ENCODE peak calls at places on chromosomes 13 and 19, in six cellular contexts. One of them, this sample, is unnamed.

GRCh38 chr19:55383789-55384575 is at the start of gene TMEM238:
- DNase-seq in AG10803: peak
- DNase-seq in fibroblast of lung: peak
- DNase-seq in Peyer's patch: peak
- DNase-seq in ovary: peak
- DNase-seq in epithelial cell of esophagus: peak
- DNase-seq in this sample: peak

GRCh38 chr13:48749699-48750473 is 96.2 kb downstream of the CYSLTR2 start:
- DNase-seq in fibroblast of lung: peak
- DNase-seq in ovary: peak
- DNase-seq in epithelial cell of esophagus: peak
- DNase-seq in AG10803: peak
- DNase-seq in Peyer's patch: peak
- DNase-seq in this sample: peak

GRCh38 chr13:101556676-101557121 is 104.2 kb downstream of the ITGBL1 start:
- DNase-seq in Peyer's patch: no peak
- DNase-seq in fibroblast of lung: peak
- DNase-seq in ovary: no peak
- DNase-seq in epithelial cell of esophagus: no peak
- DNase-seq in AG10803: peak
- DNase-seq in this sample: no peak

GRCh38 chr13:65638572-65639168 is 1591.5 kb downstream of the PCDH9 start:
- DNase-seq in epithelial cell of esophagus: peak
- DNase-seq in AG10803: peak
- DNase-seq in fibroblast of lung: peak
- DNase-seq in Peyer's patch: no peak
- DNase-seq in ovary: no peak
- DNase-seq in this sample: no peak

GRCh38 chr13:46484561-46484960 is 68.4 kb upstream of the LRCH1 start:
- DNase-seq in epithelial cell of esophagus: no peak
- DNase-seq in AG10803: no peak
- DNase-seq in Peyer's patch: no peak
- DNase-seq in fibroblast of lung: peak
- DNase-seq in ovary: no peak
- DNase-seq in this sample: no peak

GRCh38 chr13:96898212-96898611 is 96.1 kb downstream of the OXGR1 start:
- DNase-seq in epithelial cell of esophagus: peak
- DNase-seq in AG10803: peak
- DNase-seq in ovary: no peak
- DNase-seq in fibroblast of lung: no peak
- DNase-seq in Peyer's patch: no peak
- DNase-seq in this sample: no peak

GRCh38 chr13:38308736-38309135 is 40.9 kb upstream of the UFM1 start:
- DNase-seq in fibroblast of lung: peak
- DNase-seq in Peyer's patch: no peak
- DNase-seq in epithelial cell of esophagus: peak
- DNase-seq in AG10803: peak
- DNase-seq in ovary: no peak
- DNase-seq in this sample: no peak

GRCh38 chr19:39236527-39236926 is 8.3 kb downstream of the IFNL3 start:
- DNase-seq in fibroblast of lung: no peak
- DNase-seq in epithelial cell of esophagus: no peak
- DNase-seq in Peyer's patch: peak
- DNase-seq in AG10803: no peak
- DNase-seq in ovary: no peak
- DNase-seq in this sample: peak

GRCh38 chr13:51764184-51765141 is 39.5 kb downstream of the DHRS12 start:
- DNase-seq in Peyer's patch: peak
- DNase-seq in epithelial cell of esophagus: no peak
- DNase-seq in ovary: no peak
- DNase-seq in fibroblast of lung: peak
- DNase-seq in AG10803: peak
- DNase-seq in this sample: peak

GRCh38 chr13:73303858-73304257 is 245.1 kb downstream of the KLF5 start:
- DNase-seq in fibroblast of lung: no peak
- DNase-seq in Peyer's patch: no peak
- DNase-seq in epithelial cell of esophagus: peak
- DNase-seq in ovary: no peak
- DNase-seq in AG10803: peak
- DNase-seq in this sample: no peak

GRCh38 chr13:30113531-30113930 is 193.8 kb downstream of the KATNAL1 start:
- DNase-seq in AG10803: no peak
- DNase-seq in epithelial cell of esophagus: no peak
- DNase-seq in ovary: no peak
- DNase-seq in fibroblast of lung: no peak
- DNase-seq in Peyer's patch: no peak
- DNase-seq in this sample: no peak

GRCh38 chr19:58117841-58118575 is 20.0 kb upstream of the ZSCAN18 start:
- DNase-seq in ovary: peak
- DNase-seq in fibroblast of lung: peak
- DNase-seq in Peyer's patch: no peak
- DNase-seq in AG10803: no peak
- DNase-seq in epithelial cell of esophagus: no peak
- DNase-seq in this sample: no peak

GRCh38 chr19:33547676-33548075 is 26.1 kb upstream of the PEPD start:
- DNase-seq in ovary: no peak
- DNase-seq in Peyer's patch: no peak
- DNase-seq in AG10803: no peak
- DNase-seq in fibroblast of lung: no peak
- DNase-seq in epithelial cell of esophagus: no peak
- DNase-seq in this sample: no peak

GRCh38 chr19:49912965-49913685 is 15.9 kb upstream of the ATF5 start:
- DNase-seq in AG10803: no peak
- DNase-seq in epithelial cell of esophagus: no peak
- DNase-seq in ovary: peak
- DNase-seq in fibroblast of lung: no peak
- DNase-seq in Peyer's patch: no peak
- DNase-seq in this sample: no peak

GRCh38 chr19:34154401-34154800 is 17.9 kb upstream of the LSM14A start:
- DNase-seq in epithelial cell of esophagus: no peak
- DNase-seq in AG10803: no peak
- DNase-seq in fibroblast of lung: no peak
- DNase-seq in Peyer's patch: no peak
- DNase-seq in ovary: no peak
- DNase-seq in this sample: no peak

GRCh38 chr19:7101498-7102253 is 32.2 kb downstream of the ZNF557 start:
- DNase-seq in AG10803: no peak
- DNase-seq in epithelial cell of esophagus: no peak
- DNase-seq in Peyer's patch: no peak
- DNase-seq in ovary: no peak
- DNase-seq in fibroblast of lung: no peak
- DNase-seq in this sample: no peak

GRCh38 chr13:71274923-71275593 is 591.9 kb downstream of the DACH1 start:
- DNase-seq in AG10803: no peak
- DNase-seq in ovary: no peak
- DNase-seq in Peyer's patch: no peak
- DNase-seq in fibroblast of lung: no peak
- DNase-seq in epithelial cell of esophagus: no peak
- DNase-seq in this sample: no peak

GRCh38 chr19:4594199-4594598 is 34.7 kb upstream of the SEMA6B start:
- DNase-seq in epithelial cell of esophagus: no peak
- DNase-seq in AG10803: no peak
- DNase-seq in ovary: no peak
- DNase-seq in Peyer's patch: no peak
- DNase-seq in fibroblast of lung: no peak
- DNase-seq in this sample: no peak

GRCh38 chr13:46010148-46010547 is 42.4 kb downstream of the ZC3H13 start:
- DNase-seq in epithelial cell of esophagus: peak
- DNase-seq in AG10803: peak
- DNase-seq in ovary: no peak
- DNase-seq in Peyer's patch: no peak
- DNase-seq in fibroblast of lung: peak
- DNase-seq in this sample: no peak

GRCh38 chr19:5651361-5651760 is 28.5 kb downstream of the SAFB start:
- DNase-seq in Peyer's patch: peak
- DNase-seq in ovary: no peak
- DNase-seq in epithelial cell of esophagus: no peak
- DNase-seq in AG10803: no peak
- DNase-seq in fibroblast of lung: no peak
- DNase-seq in this sample: no peak

GRCh38 chr19:32916969-32917611 is 47.5 kb upstream of the SLC7A9 start:
- DNase-seq in ovary: no peak
- DNase-seq in fibroblast of lung: no peak
- DNase-seq in Peyer's patch: no peak
- DNase-seq in epithelial cell of esophagus: no peak
- DNase-seq in AG10803: no peak
- DNase-seq in this sample: no peak

GRCh38 chr19:1311543-1312091 is 25.9 kb downstream of the EFNA2 start:
- DNase-seq in fibroblast of lung: no peak
- DNase-seq in ovary: no peak
- DNase-seq in Peyer's patch: no peak
- DNase-seq in epithelial cell of esophagus: no peak
- DNase-seq in AG10803: no peak
- DNase-seq in this sample: peak

GRCh38 chr19:18969953-18970659 is 29.1 kb upstream of the HOMER3 start:
- DNase-seq in AG10803: peak
- DNase-seq in Peyer's patch: no peak
- DNase-seq in fibroblast of lung: no peak
- DNase-seq in epithelial cell of esophagus: peak
- DNase-seq in ovary: no peak
- DNase-seq in this sample: no peak

GRCh38 chr19:43726736-43727592 is 11.1 kb downstream of the IRGC start:
- DNase-seq in Peyer's patch: no peak
- DNase-seq in ovary: no peak
- DNase-seq in epithelial cell of esophagus: no peak
- DNase-seq in AG10803: peak
- DNase-seq in fibroblast of lung: no peak
- DNase-seq in this sample: no peak

DNA sequence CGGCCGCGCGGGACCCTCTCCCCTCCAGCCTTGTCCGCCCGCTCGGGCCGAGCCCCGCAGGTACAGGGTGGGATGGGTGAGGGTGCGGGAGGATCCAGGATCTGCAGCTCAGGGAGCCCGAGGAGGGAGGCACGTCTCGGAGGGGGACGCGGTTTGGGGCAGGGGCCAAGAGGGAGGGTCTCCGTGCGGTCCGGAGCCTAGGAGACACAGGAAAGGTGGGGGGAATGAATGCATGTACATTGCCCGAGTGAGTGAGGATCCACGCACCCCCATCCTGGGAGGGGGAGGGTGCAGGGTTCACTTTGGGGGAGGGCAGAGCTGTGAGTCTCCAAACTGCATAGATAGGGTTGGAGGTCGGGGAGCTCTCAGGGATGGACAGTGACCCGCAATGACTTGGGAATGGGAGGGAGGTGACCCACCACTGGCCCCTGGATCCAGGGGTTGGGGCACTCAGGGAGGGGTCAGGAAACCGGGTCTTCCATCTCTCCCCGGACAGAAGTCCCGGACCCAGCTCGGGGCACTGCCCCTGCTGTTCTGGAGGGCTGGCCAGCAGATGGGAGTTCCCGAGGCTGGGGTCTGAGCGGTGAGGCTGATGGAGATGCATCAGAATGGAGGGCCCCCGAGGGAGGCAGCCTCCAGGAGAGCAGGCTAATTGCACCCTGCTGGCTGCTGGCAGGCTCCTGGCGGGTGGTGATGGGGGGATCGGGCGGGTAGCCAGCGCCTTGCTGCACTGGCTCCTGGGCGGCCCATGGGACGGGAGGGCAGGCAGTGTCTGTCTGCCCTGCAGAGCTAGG is 548 bp downstream of the KCNN1 start:
- DNase-seq in fibroblast of lung: no peak
- DNase-seq in epithelial cell of esophagus: no peak
- DNase-seq in ovary: no peak
- DNase-seq in AG10803: no peak
- DNase-seq in Peyer's patch: no peak
- DNase-seq in this sample: no peak
- H3K4me3 ChIP-seq in fibroblast of lung: no peak
- H3K4me3 ChIP-seq in epithelial cell of esophagus: no peak
- H3K4me3 ChIP-seq in ovary: no peak
- H3K4me3 ChIP-seq in AG10803: no peak
- H3K4me3 ChIP-seq in Peyer's patch: no peak
- H3K4me3 ChIP-seq in this sample: no peak

GRCh38 chr19:44752816-44753618 is 4.5 kb downstream of the BCL3 start:
- DNase-seq in AG10803: peak
- DNase-seq in epithelial cell of esophagus: peak
- DNase-seq in Peyer's patch: peak
- DNase-seq in ovary: peak
- DNase-seq in fibroblast of lung: peak
- DNase-seq in this sample: peak
- TF ChIP-seq CTCF in AG10803: peak
- TF ChIP-seq CTCF in epithelial cell of esophagus: no peak
- TF ChIP-seq CTCF in Peyer's patch: no peak
- TF ChIP-seq CTCF in ovary: no peak
- TF ChIP-seq CTCF in fibroblast of lung: no peak
- TF ChIP-seq CTCF in this sample: no peak

GRCh38 chr19:11963566-11964355 is 1.1 kb upstream of the ZNF763 start:
- DNase-seq in fibroblast of lung: peak
- DNase-seq in AG10803: peak
- DNase-seq in epithelial cell of esophagus: peak
- DNase-seq in ovary: peak
- DNase-seq in Peyer's patch: peak
- DNase-seq in this sample: peak
- H3K4me3 ChIP-seq in fibroblast of lung: no peak
- H3K4me3 ChIP-seq in AG10803: no peak
- H3K4me3 ChIP-seq in epithelial cell of esophagus: no peak
- H3K4me3 ChIP-seq in ovary: no peak
- H3K4me3 ChIP-seq in Peyer's patch: no peak
- H3K4me3 ChIP-seq in this sample: no peak

GRCh38 chr13:50081106-50081898 is 66.1 kb downstream of the KCNRG start:
- DNase-seq in AG10803: no peak
- DNase-seq in ovary: peak
- DNase-seq in epithelial cell of esophagus: peak
- DNase-seq in fibroblast of lung: no peak
- DNase-seq in Peyer's patch: peak
- DNase-seq in this sample: peak

GRCh38 chr13:50082426-50083283 is 67.4 kb downstream of the KCNRG start:
- DNase-seq in ovary: peak
- DNase-seq in AG10803: peak
- DNase-seq in Peyer's patch: peak
- DNase-seq in epithelial cell of esophagus: peak
- DNase-seq in fibroblast of lung: peak
- DNase-seq in this sample: peak

GRCh38 chr13:50080856-50081105 is 65.5 kb downstream of the KCNRG start:
- DNase-seq in ovary: no peak
- DNase-seq in epithelial cell of esophagus: no peak
- DNase-seq in fibroblast of lung: peak
- DNase-seq in AG10803: no peak
- DNase-seq in Peyer's patch: no peak
- DNase-seq in this sample: no peak

GRCh38 chr13:50080158-50080855 is 65.1 kb downstream of the KCNRG start:
- DNase-seq in fibroblast of lung: peak
- DNase-seq in epithelial cell of esophagus: peak
- DNase-seq in Peyer's patch: peak
- DNase-seq in AG10803: peak
- DNase-seq in ovary: peak
- DNase-seq in this sample: peak

DNA sequence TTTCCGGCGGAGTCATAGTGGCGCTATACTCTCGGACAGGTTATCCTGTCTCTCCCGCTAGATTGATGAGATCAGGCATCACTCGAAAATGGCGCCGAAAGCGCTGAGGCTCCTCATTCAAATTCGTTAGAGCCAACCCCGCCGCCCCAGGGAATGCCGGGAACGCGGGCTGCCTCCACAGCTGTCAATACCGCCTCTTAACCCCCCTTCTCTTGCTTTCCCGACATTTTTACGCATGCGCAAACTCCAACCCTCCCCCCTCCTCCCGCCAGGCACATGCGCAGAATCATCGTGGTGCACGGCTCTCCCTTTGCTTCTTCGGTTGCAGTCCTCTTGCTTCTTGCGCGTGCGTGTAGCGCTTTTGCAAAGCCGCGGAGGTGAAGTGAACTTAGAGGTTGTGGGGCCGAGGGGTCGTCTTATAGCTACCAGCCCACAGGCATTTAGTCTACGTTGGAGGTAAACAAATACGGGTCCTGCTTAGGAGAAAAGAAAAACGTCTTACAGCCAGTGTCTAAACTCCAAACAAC is 66.7 kb downstream of the KCNRG start:
- DNase-seq in fibroblast of lung: peak
- DNase-seq in Peyer's patch: peak
- DNase-seq in epithelial cell of esophagus: peak
- DNase-seq in AG10803: peak
- DNase-seq in ovary: peak
- DNase-seq in this sample: peak
- TF ChIP-seq CTCF in fibroblast of lung: no peak
- TF ChIP-seq CTCF in Peyer's patch: no peak
- TF ChIP-seq CTCF in epithelial cell of esophagus: no peak
- TF ChIP-seq CTCF in AG10803: no peak
- TF ChIP-seq CTCF in ovary: no peak
- TF ChIP-seq CTCF in this sample: no peak

This sample was measured in pancreas.